ENCODE peak calls at places on chromosomes 6 and 20, in eight cellular contexts. D is stimulated activated CD4-positive, alpha-beta T cell treated with anti-CD3 and anti-CD28 coated beads, TNF-alpha, amount 100 ng/mL, for 4 hours; C is Kasumi-1; G is HepG2; O is HL-60; F is iPS-NIHi11; R is epithelial cell of esophagus; J is activated naive CD4-positive, alpha-beta T cell treated with anti-CD3 and anti-CD28 coated beads for 36 hours. E is an unnamed sample.

GRCh38 chr20:37816003-37816402 is 86.9 kb upstream of the VSTM2L start:
- DNase-seq in F (no peak), R (no peak), C (no peak), J (no peak), O (no peak), G (no peak), D (no peak), E (no peak)

GRCh38 chr6:12538881-12539357 is 177.6 kb upstream of the PHACTR1 start:
- DNase-seq in J (no peak), O (no peak), C (no peak), D (no peak), G (peak), F (no peak), R (no peak), E (no peak)

GRCh38 chr20:24993337-24994185 is 1.0 kb upstream of the APMAP start:
- DNase-seq in R (peak), C (peak), D (no peak), F (no peak), J (no peak), O (no peak), G (peak), E (no peak)

GRCh38 chr6:28940859-28941680 is 17.3 kb upstream of the TRIM27 start:
- DNase-seq in G (peak), D (peak), R (peak), J (peak), F (peak), C (peak), O (no peak), E (peak)

GRCh38 chr6:50850223-50850751 is 31.6 kb downstream of the TFAP2B start:
- DNase-seq in R (peak), C (no peak), O (no peak), F (peak), D (no peak), G (no peak), J (no peak), E (no peak)

GRCh38 chr6:30687659-30688431 is 1.4 kb upstream of the PPP1R18 start:
- DNase-seq in G (no peak), O (no peak), D (no peak), C (no peak), J (no peak), R (peak), F (no peak), E (no peak)

GRCh38 chr20:54865273-54865672 is 389.9 kb downstream of the DOK5 start:
- DNase-seq in D (no peak), R (no peak), F (no peak), G (no peak), J (no peak), C (no peak), O (no peak), E (no peak)

GRCh38 chr6:84284428-84285033 is 57.1 kb upstream of the CEP162 start:
- DNase-seq in J (no peak), F (peak), R (peak), G (peak), D (no peak), C (no peak), O (no peak), E (no peak)

GRCh38 chr6:135481786-135482369 is 15.7 kb downstream of the AHI1 start:
- DNase-seq in J (no peak), C (peak), F (no peak), O (no peak), D (no peak), G (no peak), R (no peak), E (no peak)

GRCh38 chr6:4010682-4011081 is 68.3 kb downstream of the FAM217A start:
- DNase-seq in C (peak), J (peak), R (peak), G (peak), O (no peak), F (no peak), D (no peak), E (no peak)

E was measured in effector memory CD8-positive, alpha-beta T cell.